ENCODE peak calls at places on chromosomes 5 and 9, in ten cellular contexts. A is MM.1S, S is progenitor cell of endocrine pancreas, B is sigmoid colon, Q is psoas muscle, K is tibial artery, Y is transverse colon, Z is breast epithelium, M is endothelial cell, R is fibroblast of mammary gland. G is an unnamed sample.
A peak's percentile ranks its signal among the peaks of the same experiment; 100 is the strongest.

GRCh38 chr9:18587988-18588387 is 114.0 kb downstream of the ADAMTSL1 start:
- DNase-seq in M (no peak), K (no peak), Z (no peak), B (no peak), Y (no peak), S (no peak), Q (no peak), R (peak; percentile 50), A (no peak), G (no peak)

GRCh38 chr5:133824661-133825254 is 143.7 kb downstream of the C5orf15 start:
- DNase-seq in S (no peak), Z (no peak), B (no peak), A (peak; percentile 63), K (peak; percentile 27), Y (no peak), M (no peak), Q (no peak), R (no peak), G (no peak)

GRCh38 chr9:127018935-127019334 is 103.5 kb downstream of the ANGPTL2 start:
- DNase-seq in B (no peak), Q (no peak), Z (no peak), R (peak; percentile 68), S (no peak), K (no peak), A (no peak), Y (no peak), M (no peak), G (no peak)

GRCh38 chr5:61279725-61280124 is 52.3 kb upstream of the ZSWIM6 start:
- DNase-seq in S (no peak), A (no peak), M (no peak), B (no peak), K (no peak), Q (no peak), R (no peak), Y (no peak), Z (no peak), G (no peak)

GRCh38 chr5:58963821-58964220 is 380.9 kb downstream of the RAB3C start:
- DNase-seq in M (no peak), B (no peak), Q (no peak), Y (no peak), K (no peak), Z (no peak), S (no peak), R (no peak), A (no peak), G (no peak)

GRCh38 chr5:119330367-119331183 is 25.2 kb upstream of the TNFAIP8 start:
- DNase-seq in Y (no peak), Z (no peak), B (no peak), A (no peak), Q (no peak), S (no peak), K (no peak), M (no peak), R (peak; percentile 39), G (no peak)

GRCh38 chr5:78768781-78769380 is 120.3 kb upstream of the LHFPL2 start:
- DNase-seq in R (no peak), Z (no peak), M (no peak), A (no peak), Y (no peak), B (no peak), Q (no peak), K (no peak), S (no peak), G (no peak)

GRCh38 chr9:83560169-83560826 is 22.1 kb upstream of the FRMD3 start:
- DNase-seq in S (no peak), Z (no peak), A (no peak), B (no peak), K (no peak), R (no peak), Y (no peak), M (no peak), Q (no peak), G (no peak)

GRCh38 chr9:127734747-127735529 is at the start of gene TOR2A:
- DNase-seq in K (peak; percentile 98), S (peak; percentile 99), Z (peak; percentile 95), A (peak; percentile 97), R (peak; percentile 95), Q (peak; percentile 99), B (peak; percentile 99), Y (peak; percentile 99), M (peak; percentile 100), G (peak; percentile 99)

GRCh38 chr9:107750741-107751521 is 261.4 kb upstream of the KLF4 start:
- DNase-seq in K (peak; percentile 97), A (no peak), S (no peak), Q (peak; percentile 92), B (peak; percentile 96), Y (peak; percentile 72), R (peak; percentile 100), Z (peak; percentile 92), M (no peak), G (peak; percentile 72)

GRCh38 chr9:115891929-115892328 is 261.7 kb upstream of the PAPPA start:
- DNase-seq in B (no peak), Y (no peak), Q (no peak), M (no peak), S (no peak), R (peak; percentile 93), A (no peak), Z (no peak), K (no peak), G (no peak)

GRCh38 chr5:142032747-142033631 is 20.2 kb upstream of the GNPDA1 start:
- DNase-seq in A (no peak), Z (no peak), Y (no peak), K (no peak), Q (no peak), M (no peak), B (no peak), S (no peak), R (no peak), G (no peak)

GRCh38 chr5:172736524-172737135 is 34.4 kb downstream of the DUSP1 start:
- DNase-seq in Q (no peak), Z (no peak), K (no peak), A (no peak), M (no peak), R (no peak), Y (no peak), B (no peak), S (no peak), G (no peak)
- TF ChIP-seq CTCF in Q (no peak), Z (no peak), K (no peak), A (no peak), M (no peak), R (no peak), Y (no peak), B (no peak), S (no peak), G (no peak)

DNA sequence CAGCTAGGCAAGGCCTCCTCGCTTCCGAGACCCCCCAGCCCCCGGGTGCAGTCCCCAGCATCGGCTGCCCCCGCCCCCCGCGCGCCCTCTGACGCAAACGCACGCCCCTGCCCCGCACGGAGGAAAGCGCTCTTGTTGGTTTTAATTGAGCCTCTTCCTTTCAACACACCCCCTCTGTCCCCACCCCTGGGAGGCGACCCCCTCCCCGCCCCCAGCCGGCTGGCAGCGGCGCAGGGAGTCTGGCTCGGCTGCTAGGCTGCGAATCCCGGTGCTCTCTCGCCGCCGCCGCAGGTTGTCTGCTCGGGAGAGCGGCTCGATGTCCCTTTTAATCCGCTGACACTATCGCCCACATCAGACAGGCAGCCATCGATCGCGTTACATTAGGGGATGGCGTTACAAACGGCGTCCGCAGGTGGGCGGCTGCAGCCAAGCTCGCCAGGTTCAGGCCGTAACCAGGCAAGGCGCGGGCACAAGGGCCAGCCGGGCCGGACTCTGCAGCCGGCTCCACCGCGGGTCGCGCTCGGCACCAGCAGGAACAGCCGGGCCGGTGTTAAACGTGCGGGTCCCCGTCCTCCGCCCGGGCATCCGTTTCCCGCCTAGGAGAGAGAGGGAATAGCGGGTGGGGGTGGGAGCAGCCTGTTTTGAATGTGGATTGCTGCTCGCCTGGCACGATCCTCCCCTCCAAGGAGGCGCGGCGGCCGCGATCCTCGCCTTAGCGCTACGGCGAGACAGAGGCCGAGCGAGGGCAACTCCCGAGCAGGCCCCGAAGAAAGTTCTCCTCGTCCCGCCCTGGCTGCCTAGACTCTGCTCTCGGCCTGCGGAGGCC is 1.2 kb downstream of the NR2F1-AS1 start:
- DNase-seq in K (no peak), Z (no peak), R (peak; percentile 49), M (no peak), B (peak; percentile 72), Y (no peak), Q (no peak), S (peak; percentile 30), A (no peak), G (peak; percentile 57)
- TF ChIP-seq CTCF in K (no peak), Z (no peak), R (no peak), M (no peak), B (no peak), Y (no peak), Q (no peak), S (no peak), A (no peak), G (no peak)

GRCh38 chr9:121618504-121618903 is 32.9 kb upstream of the DAB2IP start:
- DNase-seq in Q (no peak), S (no peak), M (no peak), R (no peak), B (no peak), A (no peak), K (no peak), Z (no peak), Y (no peak), G (no peak)

GRCh38 chr9:121619989-121620673 is 31.3 kb upstream of the DAB2IP start:
- DNase-seq in R (no peak), B (no peak), Y (no peak), A (no peak), K (no peak), Q (no peak), S (no peak), M (no peak), Z (no peak), G (peak; percentile 52)

GRCh38 chr9:121622842-121623203 is 28.6 kb upstream of the DAB2IP start:
- DNase-seq in K (no peak), Z (no peak), A (no peak), Y (no peak), S (no peak), B (no peak), M (no peak), R (peak; percentile 22), Q (no peak), G (peak; percentile 52)

GRCh38 chr9:121619566-121619965 is 31.9 kb upstream of the DAB2IP start:
- DNase-seq in K (no peak), S (no peak), A (no peak), Z (no peak), Q (no peak), R (no peak), B (no peak), Y (no peak), M (no peak), G (no peak)

GRCh38 chr9:121620777-121621437 is 30.5 kb upstream of the DAB2IP start:
- DNase-seq in R (peak; percentile 22), Y (no peak), Z (no peak), Q (no peak), B (no peak), M (peak; percentile 44), K (no peak), A (no peak), S (no peak), G (no peak)
- TF ChIP-seq CTCF in R (peak; percentile 47), Y (peak; percentile 34), Z (no peak), Q (peak; percentile 26), B (peak; percentile 32), M (peak; percentile 58), K (peak; percentile 33), A (peak; percentile 43), S (peak; percentile 59), G (peak; percentile 36)

DNA sequence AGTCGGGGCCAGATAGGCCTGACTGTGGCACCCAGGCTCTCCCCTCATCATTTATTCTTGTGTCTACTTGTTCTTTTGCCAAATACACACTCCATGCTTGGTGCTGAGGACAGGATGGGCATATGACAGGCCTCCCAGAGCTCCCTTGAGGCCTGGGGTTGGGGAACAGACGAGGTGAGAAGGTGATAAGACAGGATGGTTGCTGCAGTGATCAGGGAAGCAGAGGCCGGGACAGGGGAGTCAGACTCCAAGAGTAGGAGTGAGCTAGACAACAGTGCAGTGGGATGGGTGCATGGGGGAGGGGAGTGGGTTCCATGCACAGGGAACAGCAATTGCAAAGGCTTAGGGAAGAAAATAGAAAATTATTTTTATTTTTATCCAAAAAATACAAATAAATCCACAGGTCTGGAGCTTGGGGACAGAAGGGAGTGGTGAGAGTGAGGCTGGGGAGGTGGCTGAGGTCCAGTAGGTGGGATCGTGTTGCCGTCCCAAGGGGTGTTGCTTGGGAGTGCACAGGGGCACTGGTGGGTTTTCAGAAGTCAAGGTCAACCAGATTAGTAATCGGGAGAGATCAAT is 3.4 kb upstream of the AMBP start:
- DNase-seq in A (no peak), M (no peak), Q (no peak), S (no peak), Y (no peak), Z (no peak), B (peak; percentile 60), R (no peak), K (no peak), G (no peak)
- TF ChIP-seq CTCF in A (no peak), M (no peak), Q (no peak), S (no peak), Y (no peak), Z (no peak), B (no peak), R (no peak), K (no peak), G (no peak)

G was measured in lower lobe of right lung.